ENCODE peak calls at places on chromosomes 6 and 20, in nine cellular contexts. One of them, this sample, is unnamed.

GRCh38 chr6:131816869-131817268 is 9.0 kb downstream of the ENPP1 start:
- DNase-seq in pancreas: no peak
- DNase-seq in prostate gland: no peak
- DNase-seq in ovary: no peak
- DNase-seq in right lobe of liver: no peak
- DNase-seq in OCI-LY7: no peak
- DNase-seq in PC-3: no peak
- DNase-seq in heart left ventricle: no peak
- DNase-seq in colonic mucosa: no peak
- DNase-seq in this sample: no peak

GRCh38 chr6:131067521-131067920 is 4.5 kb upstream of the EPB41L2 start:
- DNase-seq in pancreas: no peak
- DNase-seq in prostate gland: no peak
- DNase-seq in ovary: no peak
- DNase-seq in right lobe of liver: no peak
- DNase-seq in OCI-LY7: no peak
- DNase-seq in PC-3: no peak
- DNase-seq in heart left ventricle: no peak
- DNase-seq in colonic mucosa: no peak
- DNase-seq in this sample: no peak

GRCh38 chr6:93164781-93165180 is 254.6 kb downstream of the EPHA7 start:
- DNase-seq in pancreas: no peak
- DNase-seq in prostate gland: no peak
- DNase-seq in ovary: no peak
- DNase-seq in right lobe of liver: no peak
- DNase-seq in OCI-LY7: no peak
- DNase-seq in PC-3: peak; percentile 31
- DNase-seq in heart left ventricle: no peak
- DNase-seq in colonic mucosa: no peak
- DNase-seq in this sample: no peak

GRCh38 chr20:48959902-48960550 is 38.5 kb downstream of the ARFGEF2 start:
- DNase-seq in pancreas: no peak
- DNase-seq in prostate gland: no peak
- DNase-seq in ovary: no peak
- DNase-seq in right lobe of liver: no peak
- DNase-seq in OCI-LY7: no peak
- DNase-seq in PC-3: peak; percentile 66
- DNase-seq in heart left ventricle: no peak
- DNase-seq in colonic mucosa: no peak
- DNase-seq in this sample: no peak

GRCh38 chr6:5497896-5498578 is 236.7 kb downstream of the FARS2 start:
- DNase-seq in pancreas: no peak
- DNase-seq in prostate gland: no peak
- DNase-seq in ovary: no peak
- DNase-seq in right lobe of liver: no peak
- DNase-seq in OCI-LY7: no peak
- DNase-seq in PC-3: peak; percentile 80
- DNase-seq in heart left ventricle: no peak
- DNase-seq in colonic mucosa: no peak
- DNase-seq in this sample: no peak

GRCh38 chr6:7991992-7992815 is 72.0 kb downstream of the BLOC1S5 start:
- DNase-seq in pancreas: no peak
- DNase-seq in prostate gland: no peak
- DNase-seq in ovary: no peak
- DNase-seq in right lobe of liver: no peak
- DNase-seq in OCI-LY7: peak; percentile 76
- DNase-seq in PC-3: peak; percentile 60
- DNase-seq in heart left ventricle: peak; percentile 30
- DNase-seq in colonic mucosa: no peak
- DNase-seq in this sample: no peak

GRCh38 chr20:46648903-46649649 is 2.2 kb downstream of the SLC13A3 start:
- DNase-seq in pancreas: no peak
- DNase-seq in prostate gland: no peak
- DNase-seq in ovary: no peak
- DNase-seq in right lobe of liver: no peak
- DNase-seq in OCI-LY7: peak; percentile 10
- DNase-seq in PC-3: no peak
- DNase-seq in heart left ventricle: no peak
- DNase-seq in colonic mucosa: no peak
- DNase-seq in this sample: no peak

GRCh38 chr20:4341804-4342560 is 326.6 kb upstream of the RNF24 start:
- DNase-seq in pancreas: no peak
- DNase-seq in prostate gland: no peak
- DNase-seq in ovary: no peak
- DNase-seq in right lobe of liver: no peak
- DNase-seq in OCI-LY7: no peak
- DNase-seq in PC-3: peak; percentile 75
- DNase-seq in heart left ventricle: no peak
- DNase-seq in colonic mucosa: no peak
- DNase-seq in this sample: no peak

GRCh38 chr6:87436435-87436834 is 28.7 kb downstream of the CFAP206 start:
- DNase-seq in pancreas: peak; percentile 31
- DNase-seq in prostate gland: peak; percentile 17
- DNase-seq in ovary: peak; percentile 35
- DNase-seq in right lobe of liver: no peak
- DNase-seq in OCI-LY7: peak; percentile 72
- DNase-seq in PC-3: peak; percentile 63
- DNase-seq in heart left ventricle: peak; percentile 34
- DNase-seq in colonic mucosa: peak; percentile 45
- DNase-seq in this sample: no peak

GRCh38 chr6:81834141-81834621 is 81.7 kb upstream of the TENT5A start:
- DNase-seq in pancreas: no peak
- DNase-seq in prostate gland: no peak
- DNase-seq in ovary: peak; percentile 57
- DNase-seq in right lobe of liver: no peak
- DNase-seq in OCI-LY7: no peak
- DNase-seq in PC-3: peak; percentile 53
- DNase-seq in heart left ventricle: peak; percentile 57
- DNase-seq in colonic mucosa: peak; percentile 60
- DNase-seq in this sample: no peak

GRCh38 chr6:106334646-106335448 is 9.3 kb upstream of the ATG5 start:
- DNase-seq in pancreas: peak; percentile 58
- DNase-seq in prostate gland: peak; percentile 30
- DNase-seq in ovary: no peak
- DNase-seq in right lobe of liver: peak; percentile 58
- DNase-seq in OCI-LY7: peak; percentile 72
- DNase-seq in PC-3: peak; percentile 64
- DNase-seq in heart left ventricle: peak; percentile 29
- DNase-seq in colonic mucosa: peak; percentile 31
- DNase-seq in this sample: peak; percentile 58

GRCh38 chr6:53979468-53980067 is 131.7 kb upstream of the MLIP start:
- DNase-seq in pancreas: no peak
- DNase-seq in prostate gland: no peak
- DNase-seq in ovary: no peak
- DNase-seq in right lobe of liver: no peak
- DNase-seq in OCI-LY7: peak; percentile 42
- DNase-seq in PC-3: peak; percentile 76
- DNase-seq in heart left ventricle: no peak
- DNase-seq in colonic mucosa: no peak
- DNase-seq in this sample: no peak

GRCh38 chr6:17493286-17493685 is 99.9 kb downstream of the CAP2 start:
- DNase-seq in pancreas: no peak
- DNase-seq in prostate gland: no peak
- DNase-seq in ovary: no peak
- DNase-seq in right lobe of liver: no peak
- DNase-seq in OCI-LY7: no peak
- DNase-seq in PC-3: peak; percentile 12
- DNase-seq in heart left ventricle: no peak
- DNase-seq in colonic mucosa: no peak
- DNase-seq in this sample: no peak

GRCh38 chr6:27188206-27188884 is 59.2 kb upstream of the PRSS16 start:
- DNase-seq in pancreas: peak; percentile 53
- DNase-seq in prostate gland: peak; percentile 53
- DNase-seq in ovary: peak; percentile 52
- DNase-seq in right lobe of liver: no peak
- DNase-seq in OCI-LY7: peak; percentile 18
- DNase-seq in PC-3: peak; percentile 79
- DNase-seq in heart left ventricle: peak; percentile 37
- DNase-seq in colonic mucosa: peak; percentile 73
- DNase-seq in this sample: no peak

DNA sequence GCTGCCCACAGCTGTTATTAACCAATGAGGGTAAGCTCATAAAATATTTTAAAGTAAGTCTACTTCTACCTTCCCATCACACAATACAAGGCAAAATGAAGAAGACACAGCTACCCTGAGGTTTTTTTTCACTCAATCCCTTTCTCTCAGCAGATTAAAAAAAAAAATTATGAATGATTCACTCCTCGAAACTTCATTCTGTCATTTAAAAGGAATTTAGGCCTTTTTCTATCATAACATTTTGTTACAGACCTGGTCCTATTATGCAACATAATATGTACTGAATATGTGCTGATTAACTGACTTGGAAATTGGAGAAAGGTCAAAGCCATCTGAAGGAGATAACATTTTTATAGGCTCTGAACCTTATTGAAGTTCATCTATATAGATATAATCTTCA is 45.5 kb downstream of the PRL start:
- DNase-seq in pancreas: no peak
- DNase-seq in prostate gland: no peak
- DNase-seq in ovary: no peak
- DNase-seq in right lobe of liver: no peak
- DNase-seq in OCI-LY7: no peak
- DNase-seq in PC-3: peak; percentile 87
- DNase-seq in heart left ventricle: no peak
- DNase-seq in colonic mucosa: no peak
- DNase-seq in this sample: no peak
- H3K4me1 ChIP-seq in pancreas: no peaks in the 10 kb centered on the region
- H3K4me1 ChIP-seq in prostate gland: no peaks in the 10 kb centered on the region
- H3K4me1 ChIP-seq in ovary: no peaks in the 10 kb centered on the region
- H3K4me1 ChIP-seq in right lobe of liver: no peaks in the 10 kb centered on the region
- H3K4me1 ChIP-seq in OCI-LY7: no peaks in the 10 kb centered on the region
- H3K4me1 ChIP-seq in PC-3: peaks cover 45% of the 10 kb centered on the region
- H3K4me1 ChIP-seq in heart left ventricle: peaks cover 9% of the 10 kb centered on the region
- H3K4me1 ChIP-seq in colonic mucosa: no peaks in the 10 kb centered on the region
- H3K4me1 ChIP-seq in this sample: no peaks in the 10 kb centered on the region

GRCh38 chr20:31677553-31678260 is 40.0 kb downstream of the COX4I2 start:
- DNase-seq in pancreas: no peak
- DNase-seq in prostate gland: no peak
- DNase-seq in ovary: no peak
- DNase-seq in right lobe of liver: no peak
- DNase-seq in OCI-LY7: no peak
- DNase-seq in PC-3: peak; percentile 1
- DNase-seq in heart left ventricle: no peak
- DNase-seq in colonic mucosa: no peak
- DNase-seq in this sample: no peak
- TF ChIP-seq CTCF in pancreas: no peak
- TF ChIP-seq CTCF in prostate gland: no peak
- TF ChIP-seq CTCF in ovary: no peak
- TF ChIP-seq CTCF in right lobe of liver: no peak
- TF ChIP-seq CTCF in OCI-LY7: no peak
- TF ChIP-seq CTCF in PC-3: no peak
- TF ChIP-seq CTCF in heart left ventricle: no peak
- TF ChIP-seq CTCF in colonic mucosa: no peak
- TF ChIP-seq CTCF in this sample: no peak

GRCh38 chr6:6556162-6556737 is 32.3 kb upstream of the LY86 start:
- DNase-seq in pancreas: no peak
- DNase-seq in prostate gland: no peak
- DNase-seq in ovary: no peak
- DNase-seq in right lobe of liver: no peak
- DNase-seq in OCI-LY7: no peak
- DNase-seq in PC-3: no peak
- DNase-seq in heart left ventricle: no peak
- DNase-seq in colonic mucosa: no peak
- DNase-seq in this sample: peak; percentile 43

GRCh38 chr6:6557871-6558270 is 30.6 kb upstream of the LY86 start:
- DNase-seq in pancreas: no peak
- DNase-seq in prostate gland: no peak
- DNase-seq in ovary: no peak
- DNase-seq in right lobe of liver: no peak
- DNase-seq in OCI-LY7: no peak
- DNase-seq in PC-3: no peak
- DNase-seq in heart left ventricle: no peak
- DNase-seq in colonic mucosa: no peak
- DNase-seq in this sample: no peak

GRCh38 chr6:6559994-6560393 is 28.5 kb upstream of the LY86 start:
- DNase-seq in pancreas: no peak
- DNase-seq in prostate gland: no peak
- DNase-seq in ovary: no peak
- DNase-seq in right lobe of liver: no peak
- DNase-seq in OCI-LY7: no peak
- DNase-seq in PC-3: no peak
- DNase-seq in heart left ventricle: no peak
- DNase-seq in colonic mucosa: no peak
- DNase-seq in this sample: no peak

GRCh38 chr6:6556738-6557503 is 31.6 kb upstream of the LY86 start:
- DNase-seq in pancreas: peak; percentile 67
- DNase-seq in prostate gland: no peak
- DNase-seq in ovary: no peak
- DNase-seq in right lobe of liver: no peak
- DNase-seq in OCI-LY7: peak; percentile 74
- DNase-seq in PC-3: peak; percentile 63
- DNase-seq in heart left ventricle: peak; percentile 48
- DNase-seq in colonic mucosa: peak; percentile 46
- DNase-seq in this sample: no peak

GRCh38 chr6:6557504-6557839 is 31.0 kb upstream of the LY86 start:
- DNase-seq in pancreas: no peak
- DNase-seq in prostate gland: no peak
- DNase-seq in ovary: no peak
- DNase-seq in right lobe of liver: no peak
- DNase-seq in OCI-LY7: no peak
- DNase-seq in PC-3: no peak
- DNase-seq in heart left ventricle: no peak
- DNase-seq in colonic mucosa: no peak
- DNase-seq in this sample: no peak
- H3K27ac ChIP-seq in pancreas: no peak overlapping the region
- H3K27ac ChIP-seq in prostate gland: no peak overlapping the region
- H3K27ac ChIP-seq in ovary: no peak overlapping the region
- H3K27ac ChIP-seq in right lobe of liver: no peak overlapping the region
- H3K27ac ChIP-seq in OCI-LY7: no peak overlapping the region
- H3K27ac ChIP-seq in PC-3: no peak overlapping the region
- H3K27ac ChIP-seq in heart left ventricle: no peak overlapping the region
- H3K27ac ChIP-seq in colonic mucosa: no peak overlapping the region
- H3K27ac ChIP-seq in this sample: no peak overlapping the region

GRCh38 chr6:33427585-33428218 is 7.8 kb downstream of the SYNGAP1 start:
- DNase-seq in pancreas: peak; percentile 56
- DNase-seq in prostate gland: peak; percentile 55
- DNase-seq in ovary: peak; percentile 75
- DNase-seq in right lobe of liver: peak; percentile 73
- DNase-seq in OCI-LY7: peak; percentile 31
- DNase-seq in PC-3: peak; percentile 18
- DNase-seq in heart left ventricle: peak; percentile 68
- DNase-seq in colonic mucosa: peak; percentile 65
- DNase-seq in this sample: peak; percentile 60

GRCh38 chr6:33430334-33430733 is 10.5 kb downstream of the SYNGAP1 start:
- DNase-seq in pancreas: no peak
- DNase-seq in prostate gland: no peak
- DNase-seq in ovary: no peak
- DNase-seq in right lobe of liver: no peak
- DNase-seq in OCI-LY7: no peak
- DNase-seq in PC-3: no peak
- DNase-seq in heart left ventricle: peak; percentile 12
- DNase-seq in colonic mucosa: no peak
- DNase-seq in this sample: no peak

GRCh38 chr6:33429745-33430042 is 9.8 kb downstream of the SYNGAP1 start:
- DNase-seq in pancreas: no peak
- DNase-seq in prostate gland: no peak
- DNase-seq in ovary: no peak
- DNase-seq in right lobe of liver: no peak
- DNase-seq in OCI-LY7: no peak
- DNase-seq in PC-3: no peak
- DNase-seq in heart left ventricle: no peak
- DNase-seq in colonic mucosa: no peak
- DNase-seq in this sample: no peak

GRCh38 chr6:33428219-33428890 is 8.5 kb downstream of the SYNGAP1 start:
- DNase-seq in pancreas: peak; percentile 35
- DNase-seq in prostate gland: no peak
- DNase-seq in ovary: peak; percentile 72
- DNase-seq in right lobe of liver: no peak
- DNase-seq in OCI-LY7: peak; percentile 70
- DNase-seq in PC-3: peak; percentile 61
- DNase-seq in heart left ventricle: peak; percentile 38
- DNase-seq in colonic mucosa: peak; percentile 47
- DNase-seq in this sample: no peak

GRCh38 chr6:33428891-33429744 is 9.3 kb downstream of the SYNGAP1 start:
- DNase-seq in pancreas: no peak
- DNase-seq in prostate gland: no peak
- DNase-seq in ovary: peak; percentile 27
- DNase-seq in right lobe of liver: no peak
- DNase-seq in OCI-LY7: no peak
- DNase-seq in PC-3: no peak
- DNase-seq in heart left ventricle: peak; percentile 20
- DNase-seq in colonic mucosa: no peak
- DNase-seq in this sample: no peak
- H3K4me1 ChIP-seq in pancreas: no peaks in the 10 kb centered on the region
- H3K4me1 ChIP-seq in prostate gland: peaks cover 4% of the 10 kb centered on the region
- H3K4me1 ChIP-seq in ovary: peaks cover 31% of the 10 kb centered on the region
- H3K4me1 ChIP-seq in right lobe of liver: no peaks in the 10 kb centered on the region
- H3K4me1 ChIP-seq in OCI-LY7: peaks cover 75% of the 10 kb centered on the region
- H3K4me1 ChIP-seq in PC-3: peaks cover 23% of the 10 kb centered on the region
- H3K4me1 ChIP-seq in heart left ventricle: peaks cover 74% of the 10 kb centered on the region
- H3K4me1 ChIP-seq in colonic mucosa: peaks cover 7% of the 10 kb centered on the region
- H3K4me1 ChIP-seq in this sample: peaks cover 14% of the 10 kb centered on the region